ENCODE peak calls at places on chromosome 20, in four cellular contexts. E is memory B cell, I is posterior vena cava, Q is DMS53. X is an unnamed sample.

GRCh38 chr20:60046011-60046413 is 87.8 kb downstream of the CDH26 start:
- DNase-seq in Q (no peak), E (no peak), I (no peak), X (peak)

GRCh38 chr20:2537101-2537500 is 728 bp downstream of the TMC2 start:
- DNase-seq in E (no peak), I (no peak), Q (no peak), X (no peak)

GRCh38 chr20:5913166-5913565 is 37.2 kb downstream of the TRMT6 start:
- DNase-seq in I (no peak), E (no peak), Q (no peak), X (no peak)

GRCh38 chr20:11935754-11936551 is 18.3 kb downstream of the BTBD3 start:
- DNase-seq in Q (peak), I (no peak), E (no peak), X (no peak)

GRCh38 chr20:24199493-24199892 is 210.9 kb upstream of the GGTLC1 start:
- DNase-seq in Q (no peak), I (no peak), E (no peak), X (no peak)

GRCh38 chr20:12386821-12387220 is 469.1 kb downstream of the BTBD3 start:
- DNase-seq in Q (no peak), E (no peak), I (no peak), X (no peak)

GRCh38 chr20:17223553-17223952 is 3.3 kb upstream of the PCSK2 start:
- DNase-seq in E (no peak), I (no peak), Q (peak), X (no peak)

GRCh38 chr20:8183526-8183925 is 51.5 kb downstream of the PLCB1 start:
- DNase-seq in I (no peak), E (no peak), Q (no peak), X (no peak)

GRCh38 chr20:23138682-23139081 is 52.6 kb upstream of the CD93 start:
- DNase-seq in E (no peak), Q (no peak), I (peak), X (no peak)

GRCh38 chr20:21353236-21353635 is 44.1 kb downstream of the NKX2-4 start:
- DNase-seq in I (no peak), Q (no peak), E (no peak), X (no peak)

GRCh38 chr20:64050261-64051032 is 1.0 kb upstream of the SOX18 start:
- DNase-seq in E (no peak), I (no peak), Q (peak), X (no peak)

GRCh38 chr20:13286600-13286999 is 65.5 kb downstream of the ISM1 start:
- DNase-seq in Q (no peak), I (no peak), E (no peak), X (no peak)

GRCh38 chr20:24631173-24631505 is 161.7 kb downstream of the SYNDIG1 start:
- DNase-seq in Q (no peak), E (no peak), I (no peak), X (no peak)

GRCh38 chr20:31837896-31838397 is 7.5 kb downstream of the FOXS1 start:
- DNase-seq in Q (no peak), E (no peak), I (no peak), X (no peak)

GRCh38 chr20:37886851-37887297 is 16.1 kb upstream of the VSTM2L start:
- DNase-seq in I (no peak), E (no peak), Q (peak), X (no peak)

GRCh38 chr20:62358728-62359490 is 8.2 kb downstream of the LAMA5 start:
- DNase-seq in E (no peak), Q (no peak), I (no peak), X (no peak)

GRCh38 chr20:44714701-44715494 is at the start of gene CCN5:
- DNase-seq in Q (peak), I (peak), E (no peak), X (peak)

GRCh38 chr20:1934162-1934561 is 39.0 kb downstream of the SIRPA start:
- DNase-seq in I (peak), E (no peak), Q (no peak), X (no peak)

GRCh38 chr20:25044261-25044560 is 13.7 kb downstream of the ACSS1 start:
- DNase-seq in E (no peak), Q (no peak), I (peak), X (no peak)

GRCh38 chr20:53643031-53643832 is 49.6 kb upstream of the ZNF217 start:
- DNase-seq in E (peak), Q (no peak), I (no peak), X (no peak)

GRCh38 chr20:32555584-32555983 is 29.5 kb downstream of the NOL4L start:
- DNase-seq in I (no peak), E (no peak), Q (no peak), X (no peak)

GRCh38 chr20:31485450-31486339 is 10.6 kb downstream of the REM1 start:
- DNase-seq in I (peak), E (no peak), Q (no peak), X (no peak)

GRCh38 chr20:56826971-56827645 is 198.0 kb downstream of the TFAP2C start:
- DNase-seq in Q (no peak), E (no peak), I (no peak), X (no peak)

GRCh38 chr20:4726710-4727391 is 5.1 kb downstream of the PRND start:
- DNase-seq in Q (no peak), I (no peak), E (peak), X (no peak)

GRCh38 chr20:56166781-56167465 is 81.6 kb upstream of the MC3R start:
- DNase-seq in I (no peak), Q (peak), E (no peak), X (no peak)

GRCh38 chr20:10313701-10314100 is 95.1 kb downstream of the SNAP25 start:
- DNase-seq in E (no peak), Q (peak), I (no peak), X (no peak)

GRCh38 chr20:38167851-38168760 is 3.0 kb upstream of the TGM2 start:
- DNase-seq in E (no peak), Q (no peak), I (peak), X (no peak)

GRCh38 chr20:12177657-12178293 is 260.1 kb downstream of the BTBD3 start:
- DNase-seq in I (no peak), Q (peak), E (no peak), X (peak)

GRCh38 chr20:62793757-62794006 is 2.6 kb upstream of the MRGBP start:
- DNase-seq in E (no peak), Q (no peak), I (no peak), X (no peak)

GRCh38 chr20:50572922-50573777 is 63.0 kb downstream of the PTPN1 start:
- DNase-seq in E (no peak), I (no peak), Q (peak), X (peak)

GRCh38 chr20:53984354-53984753 is 86.0 kb downstream of the BCAS1 start:
- DNase-seq in E (no peak), I (peak), Q (no peak), X (no peak)

GRCh38 chr20:40777653-40778052 is 88.6 kb upstream of the MAFB start:
- DNase-seq in Q (no peak), I (no peak), E (no peak), X (no peak)

GRCh38 chr20:46699651-46700359 is 9.6 kb upstream of the SLC2A10 start:
- DNase-seq in Q (peak), E (no peak), I (no peak), X (no peak)

GRCh38 chr20:33685328-33686007 is 717 bp downstream of the E2F1 start:
- DNase-seq in E (peak), I (no peak), Q (peak), X (no peak)

GRCh38 chr20:62300319-62300718 is 2.5 kb upstream of the ADRM1 start:
- DNase-seq in Q (no peak), I (no peak), E (no peak), X (no peak)

X was measured in midbrain.